ENCODE peak calls at places on chromosomes 2 and 18, in nine cellular contexts. O is M059J, J is left cardiac atrium, U is myocyte, D is iPS DF 6.9, R is glomerular endothelial cell, E is left lung, K is mucosa of gallbladder, C is GDM1. T is an unnamed sample.

GRCh38 chr2:197804758-197805597 is 585 bp downstream of the PLCL1 start:
- DNase-seq in O (peak; percentile 3), J (peak; percentile 24), U (peak; percentile 18), D (no peak), R (no peak), E (peak; percentile 87), K (no peak), C (no peak), T (no peak)

GRCh38 chr2:63035686-63036085 is 14.9 kb upstream of the OTX1 start:
- DNase-seq in O (no peak), J (no peak), U (no peak), D (no peak), R (no peak), E (no peak), K (no peak), C (no peak), T (no peak)

GRCh38 chr18:79343567-79344207 is 52.0 kb upstream of the NFATC1 start:
- DNase-seq in O (no peak), J (no peak), U (no peak), D (no peak), R (no peak), E (no peak), K (no peak), C (no peak), T (peak; percentile 66)

GRCh38 chr18:57803119-57803969 is at the start of gene ATP8B1:
- DNase-seq in O (peak; percentile 85), J (peak; percentile 82), U (peak; percentile 67), D (peak; percentile 54), R (no peak), E (peak; percentile 96), K (peak; percentile 93), C (no peak), T (peak; percentile 55)

GRCh38 chr18:76491436-76491800 is 3.6 kb downstream of the ZNF516 start:
- DNase-seq in O (peak; percentile 56), J (peak; percentile 84), U (peak; percentile 59), D (no peak), R (no peak), E (peak; percentile 94), K (peak; percentile 76), C (no peak), T (peak; percentile 28)

GRCh38 chr2:118737690-118738089 is 109.8 kb downstream of the EN1 start:
- DNase-seq in O (no peak), J (no peak), U (no peak), D (no peak), R (no peak), E (no peak), K (no peak), C (no peak), T (no peak)

GRCh38 chr2:106343274-106343673 is 124.9 kb downstream of the RGPD3 start:
- DNase-seq in O (no peak), J (no peak), U (no peak), D (no peak), R (no peak), E (no peak), K (no peak), C (no peak), T (no peak)

GRCh38 chr2:120871016-120871635 is 135.5 kb downstream of the GLI2 start:
- DNase-seq in O (no peak), J (no peak), U (no peak), D (no peak), R (no peak), E (peak; percentile 54), K (no peak), C (no peak), T (no peak)

GRCh38 chr2:15894459-15895144 is 45.7 kb upstream of the MYCN start:
- DNase-seq in O (no peak), J (no peak), U (no peak), D (no peak), R (no peak), E (no peak), K (no peak), C (no peak), T (no peak)

GRCh38 chr2:64260093-64260808 is 116.0 kb upstream of the PELI1 start:
- DNase-seq in O (no peak), J (no peak), U (no peak), D (no peak), R (no peak), E (no peak), K (no peak), C (no peak), T (no peak)

GRCh38 chr2:234806818-234807217 is 145.0 kb upstream of the SH3BP4 start:
- DNase-seq in O (no peak), J (no peak), U (no peak), D (no peak), R (no peak), E (no peak), K (no peak), C (no peak), T (no peak)

GRCh38 chr2:23425338-23425871 is 40.4 kb downstream of the KLHL29 start:
- DNase-seq in O (no peak), J (no peak), U (no peak), D (no peak), R (no peak), E (no peak), K (no peak), C (no peak), T (no peak)

GRCh38 chr2:232592687-232593407 is 40.6 kb upstream of the EFHD1 start:
- DNase-seq in O (peak; percentile 93), J (no peak), U (peak; percentile 78), D (no peak), R (peak; percentile 48), E (no peak), K (no peak), C (no peak), T (peak; percentile 77)

GRCh38 chr2:38376346-38376682 is 759 bp downstream of the ATL2 start:
- DNase-seq in O (peak; percentile 78), J (no peak), U (peak; percentile 71), D (no peak), R (no peak), E (no peak), K (peak; percentile 57), C (peak; percentile 61), T (peak; percentile 94)

GRCh38 chr2:98833172-98833916 is 102.4 kb upstream of the MGAT4A start:
- DNase-seq in O (no peak), J (peak; percentile 71), U (no peak), D (no peak), R (peak; percentile 72), E (no peak), K (no peak), C (no peak), T (no peak)

GRCh38 chr2:233542507-233542906 is 24.1 kb downstream of the USP40 start:
- DNase-seq in O (peak; percentile 22), J (peak; percentile 43), U (no peak), D (no peak), R (no peak), E (no peak), K (no peak), C (no peak), T (no peak)

GRCh38 chr2:216739035-216739434 is 43.7 kb upstream of the IGFBP5 start:
- DNase-seq in O (peak; percentile 6), J (no peak), U (peak; percentile 29), D (no peak), R (no peak), E (no peak), K (no peak), C (no peak), T (no peak)

T was measured in A549.